ENCODE peak calls at places on chromosomes 3 and 15, in six cellular contexts. One of them, this sample, is unnamed.

GRCh38 chr3:191051037-191051436 is 148.0 kb upstream of the OSTN start:
- DNase-seq in CD8-positive, alpha-beta memory T cell: no peak
- DNase-seq in effector memory CD4-positive, alpha-beta T cell: no peak
- DNase-seq in lower lobe of right lung: no peak
- DNase-seq in A549: peak
- DNase-seq in HL-60: no peak
- DNase-seq in this sample: no peak

GRCh38 chr3:153714588-153715285 is 406.5 kb upstream of the ARHGEF26 start:
- DNase-seq in CD8-positive, alpha-beta memory T cell: no peak
- DNase-seq in effector memory CD4-positive, alpha-beta T cell: no peak
- DNase-seq in lower lobe of right lung: no peak
- DNase-seq in A549: no peak
- DNase-seq in HL-60: no peak
- DNase-seq in this sample: no peak

GRCh38 chr15:51103330-51103729 is 8.6 kb upstream of the TNFAIP8L3 start:
- DNase-seq in CD8-positive, alpha-beta memory T cell: no peak
- DNase-seq in effector memory CD4-positive, alpha-beta T cell: no peak
- DNase-seq in lower lobe of right lung: no peak
- DNase-seq in A549: no peak
- DNase-seq in HL-60: no peak
- DNase-seq in this sample: no peak

GRCh38 chr15:52337198-52337853 is 41.7 kb upstream of the MYO5C start:
- DNase-seq in CD8-positive, alpha-beta memory T cell: no peak
- DNase-seq in effector memory CD4-positive, alpha-beta T cell: no peak
- DNase-seq in lower lobe of right lung: no peak
- DNase-seq in A549: peak
- DNase-seq in HL-60: no peak
- DNase-seq in this sample: no peak

GRCh38 chr15:75842722-75843617 is at the start of gene UBE2Q2:
- DNase-seq in CD8-positive, alpha-beta memory T cell: peak
- DNase-seq in effector memory CD4-positive, alpha-beta T cell: peak
- DNase-seq in lower lobe of right lung: peak
- DNase-seq in A549: peak
- DNase-seq in HL-60: peak
- DNase-seq in this sample: peak

GRCh38 chr3:11494131-11494916 is 149.4 kb downstream of the VGLL4 start:
- DNase-seq in CD8-positive, alpha-beta memory T cell: no peak
- DNase-seq in effector memory CD4-positive, alpha-beta T cell: no peak
- DNase-seq in lower lobe of right lung: no peak
- DNase-seq in A549: no peak
- DNase-seq in HL-60: no peak
- DNase-seq in this sample: no peak

GRCh38 chr3:179713643-179714090 is 60.8 kb downstream of the USP13 start:
- DNase-seq in CD8-positive, alpha-beta memory T cell: no peak
- DNase-seq in effector memory CD4-positive, alpha-beta T cell: no peak
- DNase-seq in lower lobe of right lung: no peak
- DNase-seq in A549: no peak
- DNase-seq in HL-60: no peak
- DNase-seq in this sample: no peak

GRCh38 chr15:43190178-43190577 is 5.0 kb downstream of the CCNDBP1 start:
- DNase-seq in CD8-positive, alpha-beta memory T cell: no peak
- DNase-seq in effector memory CD4-positive, alpha-beta T cell: no peak
- DNase-seq in lower lobe of right lung: no peak
- DNase-seq in A549: no peak
- DNase-seq in HL-60: no peak
- DNase-seq in this sample: no peak

GRCh38 chr3:4948395-4948794 is 30.8 kb upstream of the BHLHE40 start:
- DNase-seq in CD8-positive, alpha-beta memory T cell: no peak
- DNase-seq in effector memory CD4-positive, alpha-beta T cell: no peak
- DNase-seq in lower lobe of right lung: no peak
- DNase-seq in A549: peak
- DNase-seq in HL-60: no peak
- DNase-seq in this sample: no peak

GRCh38 chr15:25737218-25737643 is 125.9 kb downstream of the ATP10A start:
- DNase-seq in CD8-positive, alpha-beta memory T cell: no peak
- DNase-seq in effector memory CD4-positive, alpha-beta T cell: no peak
- DNase-seq in lower lobe of right lung: no peak
- DNase-seq in A549: no peak
- DNase-seq in HL-60: no peak
- DNase-seq in this sample: no peak

GRCh38 chr15:60781211-60781713 is 302.3 kb upstream of the ICE2 start:
- DNase-seq in CD8-positive, alpha-beta memory T cell: no peak
- DNase-seq in effector memory CD4-positive, alpha-beta T cell: no peak
- DNase-seq in lower lobe of right lung: no peak
- DNase-seq in A549: no peak
- DNase-seq in HL-60: no peak
- DNase-seq in this sample: peak

GRCh38 chr3:13044496-13045244 is 28.6 kb downstream of the IQSEC1 start:
- DNase-seq in CD8-positive, alpha-beta memory T cell: no peak
- DNase-seq in effector memory CD4-positive, alpha-beta T cell: no peak
- DNase-seq in lower lobe of right lung: peak
- DNase-seq in A549: no peak
- DNase-seq in HL-60: no peak
- DNase-seq in this sample: no peak

GRCh38 chr3:159649951-159650350 is 338.7 kb upstream of the IL12A start:
- DNase-seq in CD8-positive, alpha-beta memory T cell: no peak
- DNase-seq in effector memory CD4-positive, alpha-beta T cell: no peak
- DNase-seq in lower lobe of right lung: no peak
- DNase-seq in A549: no peak
- DNase-seq in HL-60: no peak
- DNase-seq in this sample: no peak

GRCh38 chr3:185737020-185737419 is 87.8 kb downstream of the IGF2BP2 start:
- DNase-seq in CD8-positive, alpha-beta memory T cell: no peak
- DNase-seq in effector memory CD4-positive, alpha-beta T cell: no peak
- DNase-seq in lower lobe of right lung: no peak
- DNase-seq in A549: no peak
- DNase-seq in HL-60: no peak
- DNase-seq in this sample: no peak

GRCh38 chr3:169822091-169822490 is 9.4 kb upstream of the LRRC34 start:
- DNase-seq in CD8-positive, alpha-beta memory T cell: no peak
- DNase-seq in effector memory CD4-positive, alpha-beta T cell: no peak
- DNase-seq in lower lobe of right lung: no peak
- DNase-seq in A549: no peak
- DNase-seq in HL-60: no peak
- DNase-seq in this sample: no peak

GRCh38 chr15:85646538-85647091 is 148.1 kb downstream of the KLHL25 start:
- DNase-seq in CD8-positive, alpha-beta memory T cell: peak
- DNase-seq in effector memory CD4-positive, alpha-beta T cell: peak
- DNase-seq in lower lobe of right lung: no peak
- DNase-seq in A549: no peak
- DNase-seq in HL-60: no peak
- DNase-seq in this sample: peak

GRCh38 chr15:38817427-38818155 is 253.0 kb upstream of the RASGRP1 start:
- DNase-seq in CD8-positive, alpha-beta memory T cell: peak
- DNase-seq in effector memory CD4-positive, alpha-beta T cell: peak
- DNase-seq in lower lobe of right lung: peak
- DNase-seq in A549: peak
- DNase-seq in HL-60: no peak
- DNase-seq in this sample: peak

GRCh38 chr15:95659646-95660045 is 670.9 kb upstream of the NR2F2 start:
- DNase-seq in CD8-positive, alpha-beta memory T cell: no peak
- DNase-seq in effector memory CD4-positive, alpha-beta T cell: no peak
- DNase-seq in lower lobe of right lung: no peak
- DNase-seq in A549: no peak
- DNase-seq in HL-60: no peak
- DNase-seq in this sample: no peak

GRCh38 chr3:107025961-107026360 is 351.3 kb upstream of the CCDC54 start:
- DNase-seq in CD8-positive, alpha-beta memory T cell: no peak
- DNase-seq in effector memory CD4-positive, alpha-beta T cell: no peak
- DNase-seq in lower lobe of right lung: no peak
- DNase-seq in A549: no peak
- DNase-seq in HL-60: no peak
- DNase-seq in this sample: no peak

GRCh38 chr3:31861839-31862238 is 119.2 kb downstream of the OSBPL10 start:
- DNase-seq in CD8-positive, alpha-beta memory T cell: no peak
- DNase-seq in effector memory CD4-positive, alpha-beta T cell: no peak
- DNase-seq in lower lobe of right lung: no peak
- DNase-seq in A549: no peak
- DNase-seq in HL-60: no peak
- DNase-seq in this sample: no peak

GRCh38 chr15:67107014-67107812 is 41.8 kb downstream of the SMAD3 start:
- DNase-seq in CD8-positive, alpha-beta memory T cell: no peak
- DNase-seq in effector memory CD4-positive, alpha-beta T cell: no peak
- DNase-seq in lower lobe of right lung: peak
- DNase-seq in A549: peak
- DNase-seq in HL-60: no peak
- DNase-seq in this sample: peak

GRCh38 chr15:41849861-41850260 is 11.2 kb downstream of the PLA2G4B start:
- DNase-seq in CD8-positive, alpha-beta memory T cell: no peak
- DNase-seq in effector memory CD4-positive, alpha-beta T cell: no peak
- DNase-seq in lower lobe of right lung: peak
- DNase-seq in A549: no peak
- DNase-seq in HL-60: no peak
- DNase-seq in this sample: no peak

GRCh38 chr15:50764331-50765201 is 940 bp downstream of the SPPL2A start:
- DNase-seq in CD8-positive, alpha-beta memory T cell: no peak
- DNase-seq in effector memory CD4-positive, alpha-beta T cell: no peak
- DNase-seq in lower lobe of right lung: no peak
- DNase-seq in A549: no peak
- DNase-seq in HL-60: no peak
- DNase-seq in this sample: no peak

GRCh38 chr3:76668653-76669052 is 371.2 kb upstream of the ROBO2 start:
- DNase-seq in CD8-positive, alpha-beta memory T cell: no peak
- DNase-seq in effector memory CD4-positive, alpha-beta T cell: no peak
- DNase-seq in lower lobe of right lung: no peak
- DNase-seq in A549: no peak
- DNase-seq in HL-60: no peak
- DNase-seq in this sample: no peak

GRCh38 chr3:129021140-129021551 is 20.0 kb downstream of the EFCC1 start:
- DNase-seq in CD8-positive, alpha-beta memory T cell: no peak
- DNase-seq in effector memory CD4-positive, alpha-beta T cell: no peak
- DNase-seq in lower lobe of right lung: no peak
- DNase-seq in A549: no peak
- DNase-seq in HL-60: no peak
- DNase-seq in this sample: no peak

DNA sequence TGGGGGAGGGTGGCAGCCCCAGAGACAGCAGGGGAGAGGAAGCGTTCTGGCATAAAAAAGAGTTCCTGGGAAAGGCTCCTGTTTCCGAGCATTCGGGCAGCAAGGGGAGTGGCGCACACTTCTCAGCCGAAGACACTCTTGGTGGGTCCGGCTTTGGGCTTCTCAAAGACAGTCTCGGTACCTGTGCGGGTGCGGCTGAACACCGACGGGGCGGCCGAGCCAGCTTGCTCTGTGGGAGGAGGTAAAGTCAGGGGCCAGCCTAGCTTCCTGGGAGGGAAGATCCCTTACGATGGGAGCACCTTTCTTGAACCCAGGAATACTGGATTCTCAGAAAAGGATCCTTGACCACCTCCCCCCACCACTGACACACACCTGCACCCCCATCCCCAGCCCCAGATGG is 1.6 kb downstream of the MUSTN1 start:
- DNase-seq in CD8-positive, alpha-beta memory T cell: no peak
- DNase-seq in effector memory CD4-positive, alpha-beta T cell: no peak
- DNase-seq in lower lobe of right lung: no peak
- DNase-seq in A549: no peak
- DNase-seq in HL-60: no peak
- DNase-seq in this sample: no peak
- H3K4me3 ChIP-seq in CD8-positive, alpha-beta memory T cell: no peak
- H3K4me3 ChIP-seq in effector memory CD4-positive, alpha-beta T cell: no peak
- H3K4me3 ChIP-seq in lower lobe of right lung: no peak
- H3K4me3 ChIP-seq in A549: no peak
- H3K4me3 ChIP-seq in HL-60: no peak
- H3K4me3 ChIP-seq in this sample: no peak

DNA sequence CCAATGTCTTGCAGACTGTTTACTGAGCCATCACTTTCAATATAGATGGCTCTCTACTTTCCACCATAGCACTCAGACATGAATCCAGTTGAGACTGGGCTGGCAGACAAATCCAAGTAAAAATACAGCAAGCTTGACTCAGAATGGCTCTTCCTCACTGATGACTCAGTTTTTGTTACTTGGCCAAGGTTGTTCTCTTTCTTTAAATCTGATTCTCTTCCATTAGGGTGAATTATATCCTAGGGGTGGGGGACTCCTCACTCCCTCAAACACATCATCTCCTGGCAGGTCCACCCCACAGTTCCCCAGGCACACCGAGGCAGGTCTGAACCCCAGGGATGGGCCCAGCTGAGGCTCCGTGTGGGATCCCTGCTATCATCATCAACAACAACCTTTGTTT is 157.9 kb downstream of the MEX3B start:
- DNase-seq in CD8-positive, alpha-beta memory T cell: no peak
- DNase-seq in effector memory CD4-positive, alpha-beta T cell: no peak
- DNase-seq in lower lobe of right lung: no peak
- DNase-seq in A549: no peak
- DNase-seq in HL-60: no peak
- DNase-seq in this sample: no peak
- H3K27ac ChIP-seq in CD8-positive, alpha-beta memory T cell: no peak
- H3K27ac ChIP-seq in effector memory CD4-positive, alpha-beta T cell: no peak
- H3K27ac ChIP-seq in lower lobe of right lung: no peak
- H3K27ac ChIP-seq in A549: no peak
- H3K27ac ChIP-seq in HL-60: no peak
- H3K27ac ChIP-seq in this sample: no peak

GRCh38 chr3:23129062-23129461 is 74.1 kb upstream of the UBE2E2 start:
- DNase-seq in CD8-positive, alpha-beta memory T cell: no peak
- DNase-seq in effector memory CD4-positive, alpha-beta T cell: no peak
- DNase-seq in lower lobe of right lung: no peak
- DNase-seq in A549: no peak
- DNase-seq in HL-60: no peak
- DNase-seq in this sample: no peak
- H3K4me3 ChIP-seq in CD8-positive, alpha-beta memory T cell: no peak
- H3K4me3 ChIP-seq in effector memory CD4-positive, alpha-beta T cell: no peak
- H3K4me3 ChIP-seq in lower lobe of right lung: peak
- H3K4me3 ChIP-seq in A549: no peak
- H3K4me3 ChIP-seq in HL-60: no peak
- H3K4me3 ChIP-seq in this sample: no peak

GRCh38 chr15:71183063-71183462 is 67.8 kb downstream of the THSD4 start:
- DNase-seq in CD8-positive, alpha-beta memory T cell: no peak
- DNase-seq in effector memory CD4-positive, alpha-beta T cell: no peak
- DNase-seq in lower lobe of right lung: no peak
- DNase-seq in A549: no peak
- DNase-seq in HL-60: no peak
- DNase-seq in this sample: no peak
- H3K27ac ChIP-seq in CD8-positive, alpha-beta memory T cell: no peak
- H3K27ac ChIP-seq in effector memory CD4-positive, alpha-beta T cell: no peak
- H3K27ac ChIP-seq in lower lobe of right lung: no peak
- H3K27ac ChIP-seq in A549: no peak
- H3K27ac ChIP-seq in HL-60: no peak
- H3K27ac ChIP-seq in this sample: no peak

GRCh38 chr3:164375995-164376394 is 702.3 kb downstream of the SI start:
- DNase-seq in CD8-positive, alpha-beta memory T cell: no peak
- DNase-seq in effector memory CD4-positive, alpha-beta T cell: no peak
- DNase-seq in lower lobe of right lung: no peak
- DNase-seq in A549: no peak
- DNase-seq in HL-60: no peak
- DNase-seq in this sample: no peak
- H3K4me3 ChIP-seq in CD8-positive, alpha-beta memory T cell: no peak
- H3K4me3 ChIP-seq in effector memory CD4-positive, alpha-beta T cell: no peak
- H3K4me3 ChIP-seq in lower lobe of right lung: no peak
- H3K4me3 ChIP-seq in A549: no peak
- H3K4me3 ChIP-seq in HL-60: no peak
- H3K4me3 ChIP-seq in this sample: no peak

GRCh38 chr3:52200981-52201679 is 3.2 kb downstream of the ALAS1 start:
- DNase-seq in CD8-positive, alpha-beta memory T cell: no peak
- DNase-seq in effector memory CD4-positive, alpha-beta T cell: no peak
- DNase-seq in lower lobe of right lung: no peak
- DNase-seq in A549: no peak
- DNase-seq in HL-60: no peak
- DNase-seq in this sample: no peak
- H3K27ac ChIP-seq in CD8-positive, alpha-beta memory T cell: no peak
- H3K27ac ChIP-seq in effector memory CD4-positive, alpha-beta T cell: no peak
- H3K27ac ChIP-seq in lower lobe of right lung: peak
- H3K27ac ChIP-seq in A549: no peak
- H3K27ac ChIP-seq in HL-60: peak
- H3K27ac ChIP-seq in this sample: no peak

This sample was measured in CD4-positive, alpha-beta memory T cell.